ENCODE peak calls at places on chromosome 1, in five cellular contexts. M, P, I, Z and J are unnamed samples.

GRCh38 chr1:215635827-215636226 is 68.7 kb downstream of the KCTD3 start:
- DNase-seq in Z (no peak), P (no peak), M (no peak), I (peak; percentile 2), J (no peak)

GRCh38 chr1:8374356-8374755 is 56.4 kb downstream of the SLC45A1 start:
- DNase-seq in M (peak; percentile 18), Z (no peak), I (no peak), P (peak; percentile 51), J (peak; percentile 41)

GRCh38 chr1:156926175-156926574 is 5.7 kb downstream of the LRRC71 start:
- DNase-seq in M (peak; percentile 56), I (peak; percentile 56), P (no peak), Z (no peak), J (peak; percentile 51)

GRCh38 chr1:153422450-153423068 is 6.2 kb downstream of the S100A7A start:
- DNase-seq in P (peak; percentile 67), I (peak; percentile 62), M (peak; percentile 34), Z (peak; percentile 35), J (peak; percentile 61)

GRCh38 chr1:240242601-240243144 is 151.0 kb downstream of the FMN2 start:
- DNase-seq in I (peak; percentile 86), M (peak; percentile 88), P (peak; percentile 82), Z (no peak), J (peak; percentile 85)

GRCh38 chr1:64933296-64934070 is 32.9 kb downstream of the JAK1 start:
- DNase-seq in P (peak; percentile 97), I (peak; percentile 99), Z (no peak), M (peak; percentile 99), J (peak; percentile 98)

GRCh38 chr1:201488817-201489581 is 17.9 kb downstream of the CSRP1 start:
- DNase-seq in M (peak; percentile 97), P (peak; percentile 95), Z (no peak), I (peak; percentile 98), J (peak; percentile 96)

GRCh38 chr1:232557096-232557495 is 72.8 kb downstream of the SIPA1L2 start:
- DNase-seq in P (no peak), Z (no peak), M (no peak), I (no peak), J (no peak)

GRCh38 chr1:214422137-214422671 is 129.2 kb downstream of the PTPN14 start:
- DNase-seq in Z (no peak), I (peak; percentile 82), M (peak; percentile 48), P (peak; percentile 54), J (peak; percentile 86)

GRCh38 chr1:92441316-92442311 is 45.1 kb downstream of the GFI1 start:
- DNase-seq in P (no peak), M (no peak), Z (no peak), I (no peak), J (no peak)

DNA sequence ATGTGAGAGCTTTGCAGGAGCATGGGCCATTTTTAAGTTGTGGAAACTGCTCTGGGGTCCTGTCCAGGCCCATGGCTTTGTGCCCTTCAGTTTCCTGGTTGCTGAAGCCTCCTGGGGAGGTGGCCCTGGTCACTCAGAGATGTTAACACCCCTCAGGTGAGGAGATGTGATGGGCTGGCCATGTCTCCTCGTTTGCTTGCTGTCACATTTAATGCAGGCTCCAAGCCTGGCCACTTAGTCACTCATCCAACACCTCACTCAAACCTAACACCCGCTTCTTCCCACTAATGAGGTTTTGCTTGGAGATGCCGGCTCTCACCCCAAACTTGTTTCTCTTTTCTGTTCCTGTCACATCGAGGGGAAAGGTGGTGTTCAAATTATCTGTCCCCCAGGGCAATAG is 192.7 kb downstream of the PTPRU start:
- DNase-seq in P (no peak), Z (no peak), M (no peak), I (no peak), J (no peak)
- H3K4me3 ChIP-seq in P (no peak overlapping the region), Z (no peak overlapping the region), M (no peak overlapping the region), I (no peak overlapping the region), J (no peak overlapping the region)

GRCh38 chr1:26160527-26161407 is 1.9 kb downstream of the FAM110D start:
- DNase-seq in M (no peak), Z (no peak), P (no peak), I (no peak), J (no peak)
- H3K4me3 ChIP-seq in M (no peak overlapping the region), Z (no peak overlapping the region), P (no peak overlapping the region), I (peak overlapping the region; percentile 70), J (no peak overlapping the region)

GRCh38 chr1:6491966-6492365 is 499 bp upstream of the PLEKHG5 start:
- DNase-seq in I (no peak), P (no peak), M (no peak), Z (no peak), J (no peak)

GRCh38 chr1:6489799-6490180 is 1.7 kb downstream of the PLEKHG5 start:
- DNase-seq in Z (peak; percentile 46), M (peak; percentile 58), I (peak; percentile 79), P (peak; percentile 70), J (peak; percentile 64)

GRCh38 chr1:6491480-6491962 is at the start of gene PLEKHG5:
- DNase-seq in Z (no peak), P (peak; percentile 80), M (peak; percentile 45), I (peak; percentile 81), J (peak; percentile 68)

GRCh38 chr1:6490181-6491075 is 1.0 kb downstream of the PLEKHG5 start:
- DNase-seq in M (peak; percentile 67), I (peak; percentile 85), P (peak; percentile 69), Z (no peak), J (peak; percentile 64)

DNA sequence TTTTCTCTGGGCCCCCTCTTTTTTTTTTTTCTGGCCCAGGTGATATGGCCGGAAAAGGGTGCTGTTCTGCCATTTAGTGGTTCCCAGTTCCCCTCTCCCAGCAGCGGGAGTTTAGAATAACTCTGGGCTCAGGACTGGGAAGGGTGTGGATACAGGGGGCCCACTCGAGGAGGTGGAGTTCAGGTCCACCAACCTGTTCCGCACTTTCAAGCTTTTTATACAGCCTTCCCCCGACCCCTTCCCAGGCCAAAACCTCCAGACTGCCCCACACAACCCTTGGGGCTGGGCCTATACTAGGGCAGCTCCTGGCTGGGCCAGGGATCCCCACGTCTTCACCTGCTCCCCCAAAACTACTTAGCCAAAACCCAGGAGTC is 404 bp downstream of the PLEKHG5 start:
- DNase-seq in P (no peak), I (no peak), M (no peak), Z (no peak), J (no peak)
- H3K4me3 ChIP-seq in P (peak overlapping the region; percentile 88), I (peak overlapping the region; percentile 85), M (peak overlapping the region; percentile 82), Z (peak overlapping the region; percentile 94), J (peak overlapping the region; percentile 75)

GRCh38 chr1:111515291-111516007 is 12.0 kb upstream of the ADORA3 start:
- DNase-seq in P (no peak), M (peak; percentile 33), I (peak; percentile 78), Z (no peak), J (peak; percentile 56)

GRCh38 chr1:111516008-111516535 is 12.6 kb upstream of the ADORA3 start:
- DNase-seq in P (peak; percentile 85), Z (no peak), I (peak; percentile 74), M (peak; percentile 31), J (peak; percentile 73)

GRCh38 chr1:111517464-111518225 is 14.2 kb upstream of the ADORA3 start:
- DNase-seq in I (no peak), P (no peak), Z (no peak), M (no peak), J (no peak)

GRCh38 chr1:111520040-111520439 is 16.6 kb upstream of the ADORA3 start:
- DNase-seq in M (no peak), Z (no peak), I (no peak), P (no peak), J (no peak)
- H3K4me3 ChIP-seq in M (no peak overlapping the region), Z (no peak overlapping the region), I (no peak overlapping the region), P (no peak overlapping the region), J (no peak overlapping the region)